ENCODE peak calls at places on chromosomes 5 and 9, in five cellular contexts. One of them, this sample, is unnamed.

GRCh38 chr9:122941560-122942234 is 877 bp downstream of the RABGAP1 start:
- DNase-seq in WERI-Rb-1: no peak
- DNase-seq in NCI-H774: no peak
- DNase-seq in GM04504: peak
- DNase-seq in HCEC 1CT: peak
- DNase-seq in this sample: no peak

GRCh38 chr5:100762995-100763394 is 140.1 kb downstream of the ST8SIA4 start:
- DNase-seq in WERI-Rb-1: no peak
- DNase-seq in NCI-H774: no peak
- DNase-seq in GM04504: no peak
- DNase-seq in HCEC 1CT: no peak
- DNase-seq in this sample: no peak

GRCh38 chr5:96198673-96199072 is 234.4 kb downstream of the PCSK1 start:
- DNase-seq in WERI-Rb-1: no peak
- DNase-seq in NCI-H774: no peak
- DNase-seq in GM04504: no peak
- DNase-seq in HCEC 1CT: no peak
- DNase-seq in this sample: no peak

GRCh38 chr5:50958852-50959457 is 292.5 kb downstream of the PARP8 start:
- DNase-seq in WERI-Rb-1: peak
- DNase-seq in NCI-H774: peak
- DNase-seq in GM04504: no peak
- DNase-seq in HCEC 1CT: peak
- DNase-seq in this sample: peak

GRCh38 chr9:117796681-117797080 is 92.5 kb downstream of the TLR4 start:
- DNase-seq in WERI-Rb-1: no peak
- DNase-seq in NCI-H774: no peak
- DNase-seq in GM04504: peak
- DNase-seq in HCEC 1CT: no peak
- DNase-seq in this sample: no peak

GRCh38 chr5:151257731-151258715 is 5.0 kb downstream of the GM2A start:
- DNase-seq in WERI-Rb-1: no peak
- DNase-seq in NCI-H774: no peak
- DNase-seq in GM04504: no peak
- DNase-seq in HCEC 1CT: peak
- DNase-seq in this sample: no peak

GRCh38 chr5:77707786-77708185 is 68.4 kb downstream of the TBCA start:
- DNase-seq in WERI-Rb-1: no peak
- DNase-seq in NCI-H774: no peak
- DNase-seq in GM04504: no peak
- DNase-seq in HCEC 1CT: no peak
- DNase-seq in this sample: no peak

GRCh38 chr5:167964529-167964928 is 326.9 kb upstream of the WWC1 start:
- DNase-seq in WERI-Rb-1: peak
- DNase-seq in NCI-H774: no peak
- DNase-seq in GM04504: no peak
- DNase-seq in HCEC 1CT: no peak
- DNase-seq in this sample: no peak

GRCh38 chr9:129350143-129350935 is 172.3 kb upstream of the IER5L start:
- DNase-seq in WERI-Rb-1: no peak
- DNase-seq in NCI-H774: no peak
- DNase-seq in GM04504: no peak
- DNase-seq in HCEC 1CT: no peak
- DNase-seq in this sample: no peak

GRCh38 chr9:93635186-93636107 is 59.1 kb downstream of the PHF2 start:
- DNase-seq in WERI-Rb-1: no peak
- DNase-seq in NCI-H774: no peak
- DNase-seq in GM04504: no peak
- DNase-seq in HCEC 1CT: no peak
- DNase-seq in this sample: peak

GRCh38 chr5:76180817-76181805 is 97.9 kb downstream of the SV2C start:
- DNase-seq in WERI-Rb-1: no peak
- DNase-seq in NCI-H774: no peak
- DNase-seq in GM04504: no peak
- DNase-seq in HCEC 1CT: no peak
- DNase-seq in this sample: no peak

GRCh38 chr5:23930985-23931384 is 423.6 kb downstream of the PRDM9 start:
- DNase-seq in WERI-Rb-1: no peak
- DNase-seq in NCI-H774: no peak
- DNase-seq in GM04504: no peak
- DNase-seq in HCEC 1CT: no peak
- DNase-seq in this sample: peak

GRCh38 chr5:180975338-180975737 is 13.3 kb upstream of the BTNL3 start:
- DNase-seq in WERI-Rb-1: no peak
- DNase-seq in NCI-H774: no peak
- DNase-seq in GM04504: no peak
- DNase-seq in HCEC 1CT: no peak
- DNase-seq in this sample: no peak

GRCh38 chr5:60703944-60704343 is 4.0 kb upstream of the DEPDC1B start:
- DNase-seq in WERI-Rb-1: no peak
- DNase-seq in NCI-H774: peak
- DNase-seq in GM04504: no peak
- DNase-seq in HCEC 1CT: no peak
- DNase-seq in this sample: no peak

GRCh38 chr5:40796487-40796889 is 1.7 kb downstream of the PRKAA1 start:
- DNase-seq in WERI-Rb-1: no peak
- DNase-seq in NCI-H774: no peak
- DNase-seq in GM04504: peak
- DNase-seq in HCEC 1CT: peak
- DNase-seq in this sample: no peak

GRCh38 chr9:95225016-95225745 is 92.3 kb downstream of the FANCC start:
- DNase-seq in WERI-Rb-1: no peak
- DNase-seq in NCI-H774: no peak
- DNase-seq in GM04504: no peak
- DNase-seq in HCEC 1CT: no peak
- DNase-seq in this sample: no peak

GRCh38 chr5:79011219-79011836 is 26.2 kb upstream of the ARSB start:
- DNase-seq in WERI-Rb-1: no peak
- DNase-seq in NCI-H774: no peak
- DNase-seq in GM04504: no peak
- DNase-seq in HCEC 1CT: peak
- DNase-seq in this sample: no peak

GRCh38 chr9:120383611-120383998 is 196.4 kb downstream of the CDK5RAP2 start:
- DNase-seq in WERI-Rb-1: no peak
- DNase-seq in NCI-H774: peak
- DNase-seq in GM04504: no peak
- DNase-seq in HCEC 1CT: no peak
- DNase-seq in this sample: no peak

GRCh38 chr5:97192580-97193421 is 9.8 kb upstream of the RIOK2 start:
- DNase-seq in WERI-Rb-1: peak
- DNase-seq in NCI-H774: no peak
- DNase-seq in GM04504: no peak
- DNase-seq in HCEC 1CT: no peak
- DNase-seq in this sample: no peak

GRCh38 chr9:98168952-98169488 is 23.4 kb downstream of the CORO2A start:
- DNase-seq in WERI-Rb-1: peak
- DNase-seq in NCI-H774: no peak
- DNase-seq in GM04504: no peak
- DNase-seq in HCEC 1CT: no peak
- DNase-seq in this sample: no peak

GRCh38 chr9:114972510-114972909 is 42.1 kb upstream of the TNFSF8 start:
- DNase-seq in WERI-Rb-1: no peak
- DNase-seq in NCI-H774: no peak
- DNase-seq in GM04504: no peak
- DNase-seq in HCEC 1CT: no peak
- DNase-seq in this sample: no peak

GRCh38 chr5:141734501-141735231 is 52.6 kb upstream of the ARAP3 start:
- DNase-seq in WERI-Rb-1: peak
- DNase-seq in NCI-H774: no peak
- DNase-seq in GM04504: peak
- DNase-seq in HCEC 1CT: peak
- DNase-seq in this sample: no peak

GRCh38 chr9:89576404-89576824 is 28.4 kb upstream of the GADD45G start:
- DNase-seq in WERI-Rb-1: no peak
- DNase-seq in NCI-H774: no peak
- DNase-seq in GM04504: no peak
- DNase-seq in HCEC 1CT: peak
- DNase-seq in this sample: no peak

GRCh38 chr5:6818594-6819512 is 105.6 kb downstream of the TENT4A start:
- DNase-seq in WERI-Rb-1: peak
- DNase-seq in NCI-H774: no peak
- DNase-seq in GM04504: no peak
- DNase-seq in HCEC 1CT: no peak
- DNase-seq in this sample: no peak

GRCh38 chr5:34511915-34512314 is 144.2 kb upstream of the RAI14 start:
- DNase-seq in WERI-Rb-1: no peak
- DNase-seq in NCI-H774: no peak
- DNase-seq in GM04504: no peak
- DNase-seq in HCEC 1CT: no peak
- DNase-seq in this sample: no peak

GRCh38 chr5:19886123-19886921 is 101.7 kb downstream of the CDH18 start:
- DNase-seq in WERI-Rb-1: no peak
- DNase-seq in NCI-H774: no peak
- DNase-seq in GM04504: no peak
- DNase-seq in HCEC 1CT: peak
- DNase-seq in this sample: no peak

GRCh38 chr9:38091310-38092199 is 22.5 kb upstream of the SHB start:
- DNase-seq in WERI-Rb-1: peak
- DNase-seq in NCI-H774: no peak
- DNase-seq in GM04504: no peak
- DNase-seq in HCEC 1CT: no peak
- DNase-seq in this sample: no peak

GRCh38 chr5:56993241-56993640 is 41.3 kb upstream of the MIER3 start:
- DNase-seq in WERI-Rb-1: no peak
- DNase-seq in NCI-H774: no peak
- DNase-seq in GM04504: no peak
- DNase-seq in HCEC 1CT: no peak
- DNase-seq in this sample: no peak